ENCODE peak calls at places on chromosomes 16 and 17, in four cellular contexts. One of them, this sample, is unnamed.

GRCh38 chr17:43608313-43608712 is 53.4 kb downstream of the MEOX1 start:
- DNase-seq in suprapubic skin: no peak
- DNase-seq in A549: peak; percentile 75
- DNase-seq in lower leg skin: no peak
- DNase-seq in this sample: no peak

GRCh38 chr17:39736319-39737165 is 1.2 kb upstream of the GRB7 start:
- DNase-seq in A549: peak; percentile 66
- DNase-seq in suprapubic skin: no peak
- DNase-seq in lower leg skin: no peak
- DNase-seq in this sample: peak; percentile 44

GRCh38 chr17:42329025-42329976 is 41.0 kb downstream of the STAT5A start:
- DNase-seq in suprapubic skin: no peak
- DNase-seq in A549: peak; percentile 95
- DNase-seq in lower leg skin: no peak
- DNase-seq in this sample: peak; percentile 55

GRCh38 chr17:82791532-82791931 is 39.7 kb downstream of the TBCD start:
- DNase-seq in lower leg skin: no peak
- DNase-seq in suprapubic skin: no peak
- DNase-seq in A549: no peak
- DNase-seq in this sample: peak; percentile 62

GRCh38 chr17:32792207-32792606 is 84.7 kb downstream of the MYO1D start:
- DNase-seq in suprapubic skin: no peak
- DNase-seq in A549: no peak
- DNase-seq in lower leg skin: no peak
- DNase-seq in this sample: no peak

GRCh38 chr16:27446721-27447120 is 44.7 kb downstream of the IL21R start:
- DNase-seq in A549: no peak
- DNase-seq in lower leg skin: no peak
- DNase-seq in suprapubic skin: no peak
- DNase-seq in this sample: no peak

GRCh38 chr17:76736349-76737081 is 616 bp downstream of the SRSF2 start:
- DNase-seq in suprapubic skin: peak; percentile 85
- DNase-seq in lower leg skin: peak; percentile 69
- DNase-seq in A549: peak; percentile 62
- DNase-seq in this sample: no peak

GRCh38 chr17:78915872-78916632 is 9.1 kb downstream of the TIMP2 start:
- DNase-seq in A549: peak; percentile 74
- DNase-seq in suprapubic skin: peak; percentile 83
- DNase-seq in lower leg skin: no peak
- DNase-seq in this sample: peak; percentile 78

GRCh38 chr16:51877686-51878085 is 669.3 kb downstream of the TOX3 start:
- DNase-seq in lower leg skin: no peak
- DNase-seq in suprapubic skin: no peak
- DNase-seq in A549: no peak
- DNase-seq in this sample: no peak

GRCh38 chr16:85928411-85928820 is 29.5 kb downstream of the IRF8 start:
- DNase-seq in A549: no peak
- DNase-seq in suprapubic skin: no peak
- DNase-seq in lower leg skin: peak; percentile 41
- DNase-seq in this sample: no peak

GRCh38 chr17:57135748-57136342 is 50.8 kb downstream of the AKAP1 start:
- DNase-seq in suprapubic skin: no peak
- DNase-seq in A549: no peak
- DNase-seq in lower leg skin: no peak
- DNase-seq in this sample: no peak

GRCh38 chr17:40937384-40937819 is at the start of gene KRT23:
- DNase-seq in A549: no peak
- DNase-seq in lower leg skin: no peak
- DNase-seq in suprapubic skin: no peak
- DNase-seq in this sample: no peak

GRCh38 chr17:50680126-50680525 is 27.6 kb downstream of the ANKRD40 start:
- DNase-seq in A549: no peak
- DNase-seq in lower leg skin: no peak
- DNase-seq in suprapubic skin: peak; percentile 53
- DNase-seq in this sample: no peak

GRCh38 chr17:78347453-78347852 is 12.4 kb downstream of the SOCS3 start:
- DNase-seq in suprapubic skin: no peak
- DNase-seq in A549: no peak
- DNase-seq in lower leg skin: no peak
- DNase-seq in this sample: no peak

GRCh38 chr17:50028207-50029120 is 27.4 kb upstream of the ITGA3 start:
- DNase-seq in suprapubic skin: no peak
- DNase-seq in lower leg skin: peak; percentile 55
- DNase-seq in A549: peak; percentile 91
- DNase-seq in this sample: peak; percentile 94

GRCh38 chr17:48711128-48711527 is 11.2 kb downstream of the PRAC1 start:
- DNase-seq in A549: no peak
- DNase-seq in lower leg skin: no peak
- DNase-seq in suprapubic skin: no peak
- DNase-seq in this sample: no peak

GRCh38 chr17:81651692-81652091 is 4.7 kb downstream of the PDE6G start:
- DNase-seq in A549: peak; percentile 85
- DNase-seq in lower leg skin: no peak
- DNase-seq in suprapubic skin: no peak
- DNase-seq in this sample: peak; percentile 98

GRCh38 chr17:48723555-48724239 is 712 bp downstream of the PRAC2 start:
- DNase-seq in A549: no peak
- DNase-seq in suprapubic skin: no peak
- DNase-seq in lower leg skin: no peak
- DNase-seq in this sample: no peak

GRCh38 chr17:27357236-27357635 is 63.3 kb downstream of the WSB1 start:
- DNase-seq in lower leg skin: no peak
- DNase-seq in A549: no peak
- DNase-seq in suprapubic skin: no peak
- DNase-seq in this sample: no peak

GRCh38 chr16:81632392-81633146 is 146.5 kb upstream of the PLCG2 start:
- DNase-seq in lower leg skin: no peak
- DNase-seq in suprapubic skin: no peak
- DNase-seq in A549: peak; percentile 80
- DNase-seq in this sample: peak; percentile 74

GRCh38 chr17:31492206-31492605 is 100.7 kb downstream of the RAB11FIP4 start:
- DNase-seq in suprapubic skin: no peak
- DNase-seq in A549: no peak
- DNase-seq in lower leg skin: no peak
- DNase-seq in this sample: no peak
- TF ChIP-seq POLR2A in suprapubic skin: no peak
- TF ChIP-seq POLR2A in A549: no peak
- TF ChIP-seq POLR2A in lower leg skin: no peak
- TF ChIP-seq POLR2A in this sample: no peak

DNA sequence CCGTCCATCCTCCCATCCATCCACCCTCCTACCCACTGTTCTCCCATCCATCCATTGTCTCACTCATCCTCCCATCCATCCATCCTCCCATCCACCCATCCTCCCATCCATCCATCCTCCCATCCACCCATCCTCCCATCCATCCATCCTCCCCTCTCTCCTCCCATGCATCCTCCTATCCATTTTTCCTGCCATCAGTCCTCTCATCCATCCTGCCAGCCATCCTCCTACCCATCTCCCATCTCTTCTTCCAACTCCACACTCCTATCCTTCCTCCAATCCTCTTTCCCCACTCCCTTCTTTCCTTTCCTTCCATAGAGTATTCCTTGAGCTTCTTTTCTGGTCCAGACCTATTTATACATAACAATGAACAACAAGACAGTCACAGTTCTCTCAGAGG is 12.1 kb downstream of the DRC7 start:
- DNase-seq in lower leg skin: no peak
- DNase-seq in suprapubic skin: no peak
- DNase-seq in A549: no peak
- DNase-seq in this sample: no peak
- TF ChIP-seq POLR2A in lower leg skin: no peak
- TF ChIP-seq POLR2A in suprapubic skin: no peak
- TF ChIP-seq POLR2A in A549: no peak
- TF ChIP-seq POLR2A in this sample: no peak

DNA sequence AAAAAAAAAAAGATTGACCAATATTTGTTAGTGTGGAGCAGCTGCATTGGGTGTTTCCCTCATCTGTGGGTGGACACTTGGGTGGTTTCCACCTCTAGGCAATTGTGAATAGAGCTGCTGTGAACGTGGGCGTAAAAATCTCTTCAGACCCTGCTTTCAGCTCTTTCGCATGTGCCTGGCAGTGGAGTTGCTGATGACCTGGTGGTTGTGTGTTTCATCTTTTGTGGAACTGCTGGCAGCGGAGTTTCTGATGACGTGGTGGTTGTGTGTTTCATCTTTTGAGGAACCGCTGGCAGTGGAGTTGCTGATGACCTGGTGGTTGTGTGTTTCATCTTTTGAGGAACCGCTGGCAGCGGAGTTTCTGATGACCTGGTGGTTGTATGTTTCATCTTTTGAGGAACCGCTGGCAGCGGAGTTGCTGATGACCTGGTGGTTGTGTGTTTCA is 21.4 kb downstream of the ZC3H18 start:
- DNase-seq in A549: no peak
- DNase-seq in lower leg skin: peak; percentile 21
- DNase-seq in suprapubic skin: peak; percentile 74
- DNase-seq in this sample: no peak
- TF ChIP-seq POLR2A in A549: no peak
- TF ChIP-seq POLR2A in lower leg skin: no peak
- TF ChIP-seq POLR2A in suprapubic skin: no peak
- TF ChIP-seq POLR2A in this sample: no peak

GRCh38 chr16:30421010-30421409 is 8.8 kb downstream of the DCTPP1 start:
- DNase-seq in suprapubic skin: no peak
- DNase-seq in A549: no peak
- DNase-seq in lower leg skin: no peak
- DNase-seq in this sample: no peak

GRCh38 chr16:30416047-30416603 is 8.7 kb downstream of the ZNF771 start:
- DNase-seq in lower leg skin: no peak
- DNase-seq in suprapubic skin: no peak
- DNase-seq in A549: no peak
- DNase-seq in this sample: no peak

GRCh38 chr16:30416624-30417298 is 9.4 kb downstream of the ZNF771 start:
- DNase-seq in suprapubic skin: no peak
- DNase-seq in A549: no peak
- DNase-seq in lower leg skin: no peak
- DNase-seq in this sample: no peak

GRCh38 chr16:30418350-30419181 is 11.2 kb downstream of the ZNF771 start:
- DNase-seq in suprapubic skin: no peak
- DNase-seq in A549: peak; percentile 36
- DNase-seq in lower leg skin: no peak
- DNase-seq in this sample: no peak

DNA sequence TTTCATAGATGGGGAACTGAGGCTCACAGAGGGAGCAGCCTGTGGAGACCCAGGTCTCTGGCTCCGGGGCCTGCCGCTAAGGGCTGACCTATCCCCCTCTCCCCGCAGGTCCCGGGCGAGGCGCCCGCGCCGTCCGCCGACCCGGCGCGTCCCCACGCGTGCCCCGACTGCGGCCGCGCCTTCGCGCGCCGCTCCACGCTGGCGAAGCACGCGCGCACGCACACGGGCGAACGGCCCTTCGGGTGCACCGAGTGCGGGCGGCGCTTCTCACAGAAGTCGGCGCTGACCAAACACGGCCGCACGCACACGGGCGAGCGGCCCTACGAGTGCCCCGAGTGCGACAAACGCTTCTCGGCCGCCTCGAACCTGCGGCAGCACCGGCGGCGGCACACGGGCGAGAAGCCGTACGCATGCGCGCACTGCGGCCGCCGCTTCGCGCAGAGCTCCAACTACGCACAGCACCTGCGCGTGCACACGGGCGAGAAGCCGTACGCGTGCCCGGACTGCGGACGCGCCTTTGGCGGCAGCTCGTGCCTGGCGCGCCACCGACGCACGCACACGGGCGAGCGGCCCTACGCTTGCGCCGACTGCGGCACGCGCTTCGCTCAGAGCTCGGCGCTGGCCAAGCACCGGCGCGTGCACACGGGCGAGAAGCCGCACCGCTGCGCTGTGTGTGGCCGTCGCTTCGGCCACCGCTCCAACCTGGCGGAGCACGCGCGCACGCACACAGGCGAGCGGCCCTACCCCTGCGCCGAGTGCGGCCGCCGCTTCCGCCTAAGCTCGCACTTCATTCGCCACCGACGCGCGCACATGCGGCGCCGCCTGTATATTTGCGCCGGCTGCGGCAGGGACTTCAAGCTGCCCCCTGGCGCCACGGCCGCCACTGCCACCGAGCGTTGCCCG is 10.3 kb downstream of the ZNF771 start:
- DNase-seq in lower leg skin: peak; percentile 55
- DNase-seq in A549: peak; percentile 98
- DNase-seq in suprapubic skin: no peak
- DNase-seq in this sample: no peak
- TF ChIP-seq POLR2A in lower leg skin: no peak
- TF ChIP-seq POLR2A in A549: peak; percentile 26
- TF ChIP-seq POLR2A in suprapubic skin: no peak
- TF ChIP-seq POLR2A in this sample: no peak

GRCh38 chr16:49855280-49855821 is 561 bp downstream of the ZNF423 start:
- DNase-seq in lower leg skin: peak; percentile 78
- DNase-seq in A549: peak; percentile 69
- DNase-seq in suprapubic skin: peak; percentile 90
- DNase-seq in this sample: peak; percentile 61

GRCh38 chr16:49858200-49859129 is 2.6 kb upstream of the ZNF423 start:
- DNase-seq in lower leg skin: no peak
- DNase-seq in suprapubic skin: no peak
- DNase-seq in A549: peak; percentile 21
- DNase-seq in this sample: no peak

GRCh38 chr16:49857423-49858181 is 1.7 kb upstream of the ZNF423 start:
- DNase-seq in suprapubic skin: no peak
- DNase-seq in A549: peak; percentile 75
- DNase-seq in lower leg skin: no peak
- DNase-seq in this sample: peak; percentile 95

GRCh38 chr16:49855822-49856740 is at the start of gene ZNF423:
- DNase-seq in lower leg skin: no peak
- DNase-seq in A549: no peak
- DNase-seq in suprapubic skin: no peak
- DNase-seq in this sample: no peak

DNA sequence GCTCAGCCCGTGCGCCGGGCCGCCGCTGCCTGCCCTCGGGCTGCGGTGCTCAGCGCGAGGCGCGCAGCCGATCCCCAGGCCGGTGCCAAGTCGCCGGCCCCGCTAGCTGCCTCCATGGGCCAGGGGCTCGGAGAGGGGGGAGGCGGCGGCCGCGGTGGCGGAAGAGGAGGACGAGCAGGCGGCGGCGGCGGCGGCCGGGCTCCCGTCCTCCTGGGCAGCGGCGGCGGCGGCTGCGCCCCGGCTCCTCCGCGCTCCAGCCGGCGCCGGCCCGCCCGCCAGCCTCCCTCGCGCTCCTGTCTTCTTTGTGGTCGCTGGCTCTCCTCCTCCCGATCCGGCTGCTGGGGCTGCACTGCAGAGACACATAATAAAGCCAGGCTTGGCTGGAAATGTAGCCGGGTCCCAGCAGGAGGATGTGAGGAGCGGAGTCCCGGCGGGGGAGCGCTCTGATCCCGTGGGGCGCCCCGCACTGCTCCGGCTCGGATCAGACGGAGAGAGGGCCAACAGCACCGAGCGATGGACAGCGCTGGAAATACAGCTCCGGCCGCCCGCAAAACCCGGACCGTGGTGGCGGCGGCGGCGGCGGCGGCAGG is 924 bp upstream of the ZNF423 start:
- DNase-seq in suprapubic skin: no peak
- DNase-seq in lower leg skin: no peak
- DNase-seq in A549: peak; percentile 78
- DNase-seq in this sample: peak; percentile 87
- TF ChIP-seq POLR2A in suprapubic skin: no peak
- TF ChIP-seq POLR2A in lower leg skin: no peak
- TF ChIP-seq POLR2A in A549: no peak
- TF ChIP-seq POLR2A in this sample: no peak

This sample was measured in H54.